ENCODE peak calls at places on chromosomes 6 and 20, in five cellular contexts. S is GM06990, Y is H4, D is brain pericyte, W is NAMALWA. K is an unnamed sample.

GRCh38 chr6:10837009-10837691 is 1.2 kb downstream of the MAK start:
- DNase-seq in W (peak), D (no peak), Y (no peak), S (no peak), K (peak)

GRCh38 chr6:25874118-25874517 is at the start of gene SLC17A3:
- DNase-seq in Y (no peak), D (no peak), S (no peak), W (no peak), K (no peak)

GRCh38 chr6:138535728-138536454 is 36.6 kb upstream of the NHSL1 start:
- DNase-seq in D (no peak), Y (no peak), W (no peak), S (no peak), K (no peak)

GRCh38 chr6:161947371-161947770 is 673.5 kb upstream of the AGPAT4 start:
- DNase-seq in Y (no peak), S (no peak), D (no peak), W (no peak), K (no peak)

GRCh38 chr6:26187981-26188635 is 100.9 kb downstream of the HFE start:
- DNase-seq in S (no peak), Y (peak), W (peak), D (no peak), K (no peak)

GRCh38 chr6:135739288-135739687 is 112.2 kb upstream of the PDE7B start:
- DNase-seq in D (no peak), Y (peak), S (no peak), W (no peak), K (no peak)

GRCh38 chr6:166907373-166907841 is 48.9 kb downstream of the RNASET2 start:
- DNase-seq in D (no peak), S (peak), Y (no peak), W (peak), K (no peak)

GRCh38 chr6:32436995-32437836 is 2.5 kb upstream of the HLA-DRA start:
- DNase-seq in D (no peak), S (peak), W (peak), Y (no peak), K (peak)

GRCh38 chr6:165181951-165182414 is 127.4 kb downstream of the C6orf118 start:
- DNase-seq in D (no peak), S (no peak), W (no peak), Y (peak), K (no peak)

GRCh38 chr20:40525356-40525755 is 163.7 kb downstream of the MAFB start:
- DNase-seq in D (no peak), Y (peak), S (no peak), W (no peak), K (no peak)

GRCh38 chr6:169427856-169428255 is 174.2 kb upstream of the THBS2 start:
- DNase-seq in Y (peak), S (no peak), W (no peak), D (peak), K (no peak)

GRCh38 chr20:19968488-19969073 is 48.6 kb upstream of the NAA20 start:
- DNase-seq in W (no peak), D (no peak), S (no peak), Y (peak), K (no peak)

GRCh38 chr6:106623039-106623438 is 6.3 kb downstream of the RTN4IP1 start:
- DNase-seq in Y (no peak), S (no peak), W (no peak), D (no peak), K (no peak)

GRCh38 chr6:90397929-90398674 is 101.5 kb upstream of the BACH2 start:
- DNase-seq in S (no peak), Y (no peak), D (no peak), W (peak), K (no peak)

GRCh38 chr6:71419954-71420692 is 131.5 kb downstream of the OGFRL1 start:
- DNase-seq in Y (no peak), W (no peak), D (no peak), S (peak), K (peak)

GRCh38 chr6:42140051-42140450 is 2.4 kb downstream of the C6orf132 start:
- DNase-seq in D (no peak), W (peak), Y (no peak), S (no peak), K (peak)

GRCh38 chr20:38969708-38970107 is 7.6 kb downstream of the DHX35 start:
- DNase-seq in Y (no peak), W (no peak), D (no peak), S (no peak), K (no peak)

GRCh38 chr6:92589970-92590369 is 829.4 kb downstream of the EPHA7 start:
- DNase-seq in W (no peak), Y (peak), S (no peak), D (no peak), K (no peak)

GRCh38 chr20:22489614-22490286 is 94.6 kb downstream of the FOXA2 start:
- DNase-seq in Y (no peak), S (no peak), W (no peak), D (no peak), K (no peak)

GRCh38 chr6:110881929-110882629 is 7.5 kb downstream of the AMD1 start:
- DNase-seq in W (no peak), S (no peak), Y (no peak), D (no peak), K (no peak)

GRCh38 chr6:1306133-1306532 is 5.8 kb upstream of the FOXQ1 start:
- DNase-seq in Y (no peak), S (no peak), W (no peak), D (no peak), K (no peak)

GRCh38 chr6:6003334-6004146 is 3.2 kb downstream of the NRN1 start:
- DNase-seq in Y (no peak), S (no peak), W (no peak), D (no peak), K (no peak)

GRCh38 chr6:134740473-134741192 is 209.3 kb downstream of the ALDH8A1 start:
- DNase-seq in W (no peak), D (peak), S (no peak), Y (no peak), K (no peak)

GRCh38 chr20:33290852-33291251 is 7.8 kb downstream of the BPIFB1 start:
- DNase-seq in D (no peak), S (no peak), Y (no peak), W (no peak), K (no peak)

GRCh38 chr6:133198725-133199124 is 42.4 kb upstream of the EYA4 start:
- DNase-seq in S (no peak), Y (no peak), W (no peak), D (no peak), K (no peak)

GRCh38 chr20:44111712-44112335 is 75.2 kb downstream of the JPH2 start:
- DNase-seq in D (no peak), Y (peak), S (no peak), W (no peak), K (no peak)

GRCh38 chr6:79694623-79695311 is 63.6 kb downstream of the SH3BGRL2 start:
- DNase-seq in D (no peak), S (no peak), Y (no peak), W (peak), K (no peak)

GRCh38 chr6:127539292-127539691 is 20.2 kb upstream of the MTCL3 start:
- DNase-seq in Y (no peak), S (no peak), W (peak), D (no peak), K (no peak)

GRCh38 chr6:12605888-12606345 is 110.7 kb upstream of the PHACTR1 start:
- DNase-seq in Y (peak), S (peak), D (peak), W (peak), K (peak)

GRCh38 chr6:35558571-35558970 is 45.9 kb upstream of the TULP1 start:
- DNase-seq in D (no peak), W (no peak), S (no peak), Y (no peak), K (no peak)

GRCh38 chr6:135871296-135871695 is 19.8 kb downstream of the PDE7B start:
- DNase-seq in S (no peak), W (no peak), Y (no peak), D (no peak), K (no peak)

GRCh38 chr20:39800111-39800510 is 838.0 kb downstream of the DHX35 start:
- DNase-seq in W (no peak), S (no peak), D (no peak), Y (no peak), K (no peak)

GRCh38 chr20:21513881-21514540 is at the start of gene NKX2-2:
- DNase-seq in D (no peak), W (no peak), S (no peak), Y (peak), K (no peak)

GRCh38 chr20:36544134-36545018 is 3.1 kb downstream of the MYL9 start:
- DNase-seq in S (no peak), W (no peak), Y (peak), D (no peak), K (no peak)

GRCh38 chr6:88763160-88763559 is 200.3 kb downstream of the RNGTT start:
- DNase-seq in S (no peak), D (no peak), Y (peak), W (no peak), K (no peak)

GRCh38 chr6:123415844-123416468 is 220.8 kb downstream of the TRDN start:
- DNase-seq in S (no peak), D (no peak), Y (peak), W (peak), K (peak)

GRCh38 chr20:43681468-43681942 is 14.6 kb downstream of the MYBL2 start:
- DNase-seq in W (peak), Y (no peak), S (peak), D (no peak), K (peak)

GRCh38 chr6:116379764-116380163 is 9.0 kb downstream of the DSE start:
- DNase-seq in W (no peak), D (no peak), S (no peak), Y (no peak), K (no peak)

GRCh38 chr20:19073584-19074198 is 138.8 kb upstream of the SLC24A3 start:
- DNase-seq in W (peak), S (peak), Y (no peak), D (no peak), K (peak)

K was measured in germinal center.